ENCODE peak calls at places on chromosomes 7 and 10, in four cellular contexts. J, Z, H and U are unnamed samples.

GRCh38 chr7:158447206-158448171 is 140.1 kb downstream of the PTPRN2 start:
- DNase-seq in J (no peak), Z (no peak), H (no peak), U (no peak)

GRCh38 chr7:100575746-100576383 is 2.2 kb upstream of the SAP25 start:
- DNase-seq in J (no peak), Z (no peak), H (no peak), U (no peak)

GRCh38 chr7:104980969-104981670 is 32.9 kb upstream of the KMT2E start:
- DNase-seq in J (peak), Z (no peak), H (no peak), U (peak)

GRCh38 chr10:72087969-72088878 is at the start of gene SPOCK2:
- DNase-seq in J (no peak), Z (no peak), H (no peak), U (no peak)

GRCh38 chr7:123999698-124000097 is 33.2 kb downstream of the TMEM229A start:
- DNase-seq in J (no peak), Z (no peak), H (no peak), U (no peak)

GRCh38 chr10:47409171-47409865 is 25.2 kb upstream of the ZNF488 start:
- DNase-seq in J (no peak), Z (no peak), H (no peak), U (no peak)

GRCh38 chr7:78134256-78134655 is 335.7 kb downstream of the PHTF2 start:
- DNase-seq in J (peak), Z (no peak), H (no peak), U (peak)

GRCh38 chr7:74173074-74173473 is 1.1 kb upstream of the EIF4H start:
- DNase-seq in J (no peak), Z (no peak), H (no peak), U (no peak)

GRCh38 chr10:50579491-50580259 is 44.1 kb downstream of the SGMS1 start:
- DNase-seq in J (no peak), Z (no peak), H (no peak), U (no peak)

GRCh38 chr10:44978570-44979280 is at the start of gene DEPP1:
- DNase-seq in J (peak), Z (no peak), H (peak), U (no peak)

GRCh38 chr10:77849039-77849664 is 77.4 kb downstream of the DLG5 start:
- DNase-seq in J (no peak), Z (no peak), H (no peak), U (no peak)

GRCh38 chr7:129203050-129203741 is 14.8 kb downstream of the SMO start:
- DNase-seq in J (no peak), Z (no peak), H (no peak), U (no peak)

GRCh38 chr7:149743481-149743880 is 29.9 kb downstream of the ZNF467 start:
- DNase-seq in J (no peak), Z (no peak), H (no peak), U (no peak)